ENCODE peak calls at places on chromosomes 5 and 9, in five cellular contexts. K, E, T, P and V are unnamed samples. For H3K4me1 and H3K9me3, the result is how much of the 10 kb centered on the place peaks cover.

GRCh38 chr5:38404667-38405276 is 146.4 kb downstream of the EGFLAM start:
- DNase-seq in K (no peak), T (no peak), E (no peak), P (no peak), V (no peak)

GRCh38 chr5:133071983-133072531 is 20.2 kb downstream of the HSPA4 start:
- DNase-seq in P (no peak), K (no peak), E (no peak), T (no peak), V (no peak)

GRCh38 chr5:40240111-40240510 is 439.6 kb upstream of the PTGER4 start:
- DNase-seq in K (no peak), T (no peak), E (no peak), P (no peak), V (no peak)

GRCh38 chr5:31924005-31924404 is 250.1 kb downstream of the GOLPH3 start:
- DNase-seq in T (no peak), E (no peak), P (no peak), K (no peak), V (no peak)

GRCh38 chr9:130713286-130713975 is 19.9 kb downstream of the EXOSC2 start:
- DNase-seq in T (no peak), E (no peak), K (peak), P (peak), V (peak)

GRCh38 chr5:112245616-112246015 is 173.5 kb downstream of the EPB41L4A start:
- DNase-seq in T (no peak), E (no peak), K (no peak), P (no peak), V (no peak)

GRCh38 chr5:153953411-153953810 is 85.3 kb downstream of the FAM114A2 start:
- DNase-seq in E (no peak), P (no peak), T (no peak), K (no peak), V (no peak)

GRCh38 chr9:129245276-129245675 is 67.2 kb upstream of the IER5L start:
- DNase-seq in T (no peak), K (peak), E (no peak), P (no peak), V (no peak)

GRCh38 chr5:14366763-14367162 is 214.8 kb upstream of the OTULINL start:
- DNase-seq in P (no peak), E (no peak), T (no peak), K (no peak), V (no peak)

GRCh38 chr5:65861830-65862241 is 64.5 kb upstream of the ERBIN start:
- DNase-seq in T (no peak), E (no peak), K (peak), P (no peak), V (no peak)

GRCh38 chr9:78607853-78608252 is 310.9 kb downstream of the PSAT1 start:
- DNase-seq in T (no peak), P (no peak), K (no peak), E (no peak), V (no peak)

GRCh38 chr9:78940121-78940855 is 631.5 kb upstream of the TLE4 start:
- DNase-seq in E (no peak), P (no peak), K (no peak), T (no peak), V (no peak)

GRCh38 chr5:160260881-160261815 is 31.8 kb downstream of the FABP6 start:
- DNase-seq in T (no peak), P (peak), E (no peak), K (peak), V (peak)

GRCh38 chr9:129623331-129623730 is 2.4 kb upstream of the C9orf50 start:
- DNase-seq in K (no peak), T (no peak), P (no peak), E (no peak), V (no peak)

GRCh38 chr5:72015103-72015548 is 92.1 kb upstream of the MAP1B start:
- DNase-seq in P (no peak), T (peak), E (no peak), K (peak), V (peak)

GRCh38 chr9:92659601-92660000 is 10.3 kb downstream of the IPPK start:
- DNase-seq in T (no peak), E (peak), K (no peak), P (no peak), V (no peak)

GRCh38 chr5:15966066-15966640 is 213.4 kb downstream of the MARCHF11 start:
- DNase-seq in E (no peak), K (no peak), T (no peak), P (no peak), V (no peak)

GRCh38 chr5:160090059-160090458 is 29.2 kb downstream of the PWWP2A start:
- DNase-seq in T (no peak), K (no peak), P (no peak), E (no peak), V (no peak)

GRCh38 chr5:116130471-116130870 is 45.6 kb downstream of the COMMD10 start:
- DNase-seq in E (no peak), K (no peak), T (no peak), P (no peak), V (no peak)

GRCh38 chr9:132584616-132585560 is 2.5 kb downstream of the BARHL1 start:
- DNase-seq in P (no peak), K (peak), T (no peak), E (no peak), V (no peak)

GRCh38 chr9:111924281-111924680 is 27.7 kb downstream of the UGCG start:
- DNase-seq in E (no peak), T (no peak), K (peak), P (no peak), V (no peak)
- H3K27ac ChIP-seq in E (no peak), T (no peak), K (no peak), P (no peak), V (no peak)

DNA sequence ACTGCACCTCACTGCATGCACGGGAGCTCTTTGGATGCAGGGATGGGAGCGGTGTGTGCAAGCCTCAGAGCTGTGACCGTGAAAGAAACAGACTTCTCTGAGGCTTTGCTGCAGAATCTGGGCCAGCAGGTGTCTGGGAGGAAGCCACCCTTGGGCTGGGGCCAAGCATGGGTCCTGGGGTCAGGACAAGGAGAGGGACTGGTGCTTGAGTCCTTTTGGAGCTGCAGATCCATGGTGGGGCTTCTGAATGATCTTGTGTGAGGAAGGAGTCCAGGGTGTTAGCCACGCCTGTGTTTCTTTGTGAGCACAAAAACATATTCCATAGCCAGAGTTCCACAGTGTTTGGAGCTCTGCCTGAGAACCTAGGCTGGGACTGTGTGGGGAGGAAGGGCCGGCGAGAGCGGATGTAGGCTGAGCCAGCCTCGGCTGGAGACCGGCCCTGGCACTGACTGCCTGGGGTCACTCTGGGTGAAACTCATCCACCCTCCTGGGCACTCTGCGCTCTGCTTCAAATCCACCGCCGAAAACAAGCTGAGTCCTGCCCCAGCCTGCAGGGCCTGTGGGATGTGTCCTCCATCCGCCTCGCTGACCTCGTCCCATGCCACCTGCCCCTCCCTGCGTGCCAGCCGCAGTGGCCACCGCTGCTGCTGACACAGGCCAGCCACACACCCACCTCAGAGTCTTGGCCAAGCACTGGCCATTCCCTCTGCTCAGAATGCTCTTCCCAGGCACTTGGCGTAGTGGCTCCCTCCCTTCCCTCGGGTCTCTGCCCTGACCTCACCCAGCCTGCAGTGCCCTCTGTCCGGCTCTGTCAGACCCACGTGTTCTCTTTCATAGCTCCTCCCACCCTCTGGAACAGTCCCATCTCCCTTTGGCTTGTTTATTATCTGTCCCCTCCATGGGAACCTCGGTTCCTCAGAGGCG is 26.7 kb downstream of the ERGIC1 start:
- DNase-seq in E (peak), P (peak), K (no peak), T (no peak), V (no peak)
- H3K4me1 ChIP-seq in E (under half), P (half or more), K (under half), T (half or more), V (under half)

DNA sequence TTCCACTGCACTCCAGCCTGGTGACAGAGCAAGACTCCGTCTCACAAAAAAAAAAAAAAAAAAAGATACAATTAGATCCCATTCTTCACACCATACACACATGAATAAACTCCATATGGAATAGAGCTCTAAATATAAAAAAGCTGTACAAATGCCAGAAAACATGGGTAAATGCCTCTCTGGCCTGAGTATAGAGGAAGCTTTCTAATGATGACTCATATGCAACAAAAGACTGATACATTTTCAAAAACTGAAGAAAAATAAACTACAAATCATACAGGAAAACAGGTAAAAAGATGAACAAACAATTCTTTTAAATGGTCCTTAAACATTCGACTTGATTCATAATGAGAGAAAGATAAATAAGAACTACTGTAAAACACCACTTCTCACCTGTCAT is 8.6 kb downstream of the ZFP62 start:
- DNase-seq in T (no peak), K (no peak), P (no peak), E (no peak), V (no peak)
- H3K9me3 ChIP-seq in T (half or more), K (under half), P (under half), E (under half), V (under half)

GRCh38 chr9:123174079-123174478 is 94.3 kb downstream of the STRBP start:
- DNase-seq in T (no peak), K (no peak), P (no peak), E (no peak), V (no peak)
- H3K27ac ChIP-seq in T (no peak), K (no peak), P (no peak), E (no peak), V (no peak)

GRCh38 chr5:1564182-1564748 is 40.5 kb upstream of the LPCAT1 start:
- DNase-seq in P (peak), T (no peak), E (peak), K (peak), V (no peak)

GRCh38 chr5:1562599-1562998 is 38.8 kb upstream of the LPCAT1 start:
- DNase-seq in T (no peak), K (no peak), P (no peak), E (no peak), V (no peak)

GRCh38 chr5:1564824-1565736 is 41.3 kb upstream of the LPCAT1 start:
- DNase-seq in T (no peak), K (no peak), P (no peak), E (no peak), V (no peak)

GRCh38 chr5:1563051-1563461 is 39.3 kb upstream of the LPCAT1 start:
- DNase-seq in K (no peak), P (no peak), T (no peak), E (peak), V (no peak)

GRCh38 chr5:1563617-1564181 is 39.9 kb upstream of the LPCAT1 start:
- DNase-seq in K (no peak), E (peak), P (no peak), T (no peak), V (no peak)
- H3K4me1 ChIP-seq in K (under half), E (under half), P (under half), T (half or more), V (under half)

GRCh38 chr9:135225619-135226228 is 138.3 kb downstream of the OLFM1 start:
- DNase-seq in P (no peak), K (no peak), E (no peak), T (no peak), V (no peak)

GRCh38 chr9:135224921-135225541 is 137.6 kb downstream of the OLFM1 start:
- DNase-seq in T (no peak), K (no peak), E (no peak), P (no peak), V (no peak)

GRCh38 chr9:135223831-135224230 is 136.4 kb downstream of the OLFM1 start:
- DNase-seq in T (no peak), E (no peak), P (no peak), K (no peak), V (no peak)

GRCh38 chr9:135222991-135223760 is 135.7 kb downstream of the OLFM1 start:
- DNase-seq in T (no peak), E (no peak), K (no peak), P (no peak), V (no peak)

GRCh38 chr9:135224286-135224871 is 136.9 kb downstream of the OLFM1 start:
- DNase-seq in E (no peak), T (no peak), P (no peak), K (no peak), V (no peak)
- H3K9me3 ChIP-seq in E (under half), T (under half), P (under half), K (under half), V (under half)

GRCh38 chr9:123165813-123166212 is 102.6 kb downstream of the STRBP start:
- DNase-seq in P (no peak), K (no peak), E (no peak), T (no peak), V (no peak)

GRCh38 chr9:123168526-123168925 is 99.9 kb downstream of the STRBP start:
- DNase-seq in P (no peak), T (no peak), K (no peak), E (no peak), V (no peak)

GRCh38 chr9:123167474-123167873 is 100.9 kb downstream of the STRBP start:
- DNase-seq in K (no peak), E (no peak), P (no peak), T (no peak), V (no peak)

GRCh38 chr9:123174887-123175518 is 93.4 kb downstream of the STRBP start:
- DNase-seq in K (no peak), P (no peak), E (no peak), T (no peak), V (no peak)

DNA sequence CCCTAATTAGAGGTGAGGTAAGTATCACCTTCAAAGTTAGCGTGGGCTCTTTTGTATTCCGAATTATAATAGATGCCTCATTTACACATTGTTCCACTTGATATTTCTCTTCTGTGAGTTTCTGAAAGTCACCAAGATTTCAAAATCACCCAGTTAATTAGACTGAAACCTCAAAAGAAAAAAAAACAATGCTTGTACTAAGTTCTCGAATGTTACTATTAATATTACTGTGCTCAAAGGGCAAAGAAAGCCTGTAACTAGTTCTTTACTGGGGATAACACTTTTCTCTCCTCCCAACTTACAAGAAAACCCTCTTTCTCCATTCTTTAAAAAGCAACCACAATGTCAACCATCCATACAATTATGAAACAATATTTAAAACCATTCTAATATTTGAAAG is 98.5 kb downstream of the STRBP start:
- DNase-seq in K (no peak), P (no peak), E (no peak), T (no peak), V (no peak)
- H3K27ac ChIP-seq in K (no peak), P (no peak), E (no peak), T (no peak), V (no peak)

DNA sequence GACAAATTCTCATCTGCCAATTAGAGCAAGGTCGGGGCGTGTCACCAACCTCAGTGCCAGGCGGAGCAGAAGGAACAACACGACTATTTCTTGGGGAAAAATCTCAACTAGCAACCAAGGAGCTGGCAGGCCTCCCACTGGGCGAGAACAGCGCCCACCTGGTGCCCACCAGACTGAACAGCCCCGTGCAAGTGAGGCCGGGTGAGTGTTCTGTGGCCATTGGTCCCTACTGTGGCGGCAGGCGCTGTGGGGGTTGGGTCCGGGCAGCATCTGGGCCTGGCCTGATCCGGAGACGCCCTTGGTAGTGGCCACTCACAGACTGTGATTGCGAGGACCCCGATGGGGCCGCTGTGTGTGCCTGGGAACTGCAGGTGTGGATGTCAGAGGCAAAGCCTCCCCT is 11.5 kb downstream of the NOTCH1 start:
- DNase-seq in P (no peak), T (no peak), E (no peak), K (no peak), V (no peak)
- H3K4me1 ChIP-seq in P (half or more), T (under half), E (under half), K (under half), V (under half)

GRCh38 chr9:65409471-65409980 is 124.5 kb upstream of the FOXD4L5 start:
- DNase-seq in T (no peak), P (no peak), K (no peak), E (no peak), V (no peak)
- H3K9me3 ChIP-seq in T (under half), P (under half), K (under half), E (half or more), V (under half)

DNA sequence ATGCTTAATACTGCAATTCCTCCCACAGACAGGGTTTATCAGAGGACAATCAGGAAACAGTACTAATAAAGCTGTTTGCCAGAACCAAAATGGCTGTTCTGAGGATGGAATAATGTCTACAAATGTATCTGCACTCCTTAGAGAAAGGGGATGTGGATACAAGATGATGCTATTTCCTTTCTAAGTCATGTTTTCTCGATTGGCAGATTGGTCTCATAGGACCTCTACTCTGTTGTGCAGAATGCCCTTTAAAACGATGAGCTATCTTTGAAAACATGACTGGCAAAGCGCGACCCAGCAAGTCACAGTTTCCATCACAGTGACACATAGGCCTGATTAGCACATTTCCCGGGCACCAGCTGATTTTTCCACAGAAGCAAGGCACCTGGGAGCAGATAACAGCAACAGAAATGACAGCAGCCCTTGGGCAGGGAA is 54.0 kb downstream of the AOPEP start:
- DNase-seq in T (no peak), E (no peak), K (no peak), P (no peak), V (no peak)
- H3K27ac ChIP-seq in T (peak), E (peak), K (no peak), P (no peak), V (no peak)